ENCODE peak calls at places on chromosomes 5 and 9, in eight cellular contexts. One of them, this sample, is unnamed.

GRCh38 chr5:116423091-116423490 is 151.5 kb downstream of the SEMA6A start:
- DNase-seq in effector memory CD4-positive, alpha-beta T cell: no peak
- DNase-seq in tibial nerve: no peak
- DNase-seq in WERI-Rb-1: no peak
- DNase-seq in cardiac muscle cell: no peak
- DNase-seq in colonic mucosa: no peak
- DNase-seq in IMR-90: peak; percentile 2
- DNase-seq in CD8-positive, alpha-beta T cell: no peak
- DNase-seq in this sample: no peak

GRCh38 chr5:106376522-106376921 is 1294.2 kb downstream of the EFNA5 start:
- DNase-seq in cardiac muscle cell: no peak
- DNase-seq in colonic mucosa: no peak
- DNase-seq in CD8-positive, alpha-beta T cell: no peak
- DNase-seq in effector memory CD4-positive, alpha-beta T cell: no peak
- DNase-seq in WERI-Rb-1: no peak
- DNase-seq in tibial nerve: no peak
- DNase-seq in IMR-90: peak; percentile 12
- DNase-seq in this sample: no peak

GRCh38 chr5:99105216-99105615 is 176.4 kb upstream of the CHD1 start:
- DNase-seq in WERI-Rb-1: no peak
- DNase-seq in effector memory CD4-positive, alpha-beta T cell: no peak
- DNase-seq in cardiac muscle cell: peak; percentile 19
- DNase-seq in tibial nerve: no peak
- DNase-seq in IMR-90: no peak
- DNase-seq in CD8-positive, alpha-beta T cell: no peak
- DNase-seq in colonic mucosa: no peak
- DNase-seq in this sample: no peak

GRCh38 chr5:155773680-155774079 is 553.3 kb upstream of the SGCD start:
- DNase-seq in CD8-positive, alpha-beta T cell: no peak
- DNase-seq in tibial nerve: no peak
- DNase-seq in cardiac muscle cell: no peak
- DNase-seq in IMR-90: no peak
- DNase-seq in WERI-Rb-1: no peak
- DNase-seq in colonic mucosa: no peak
- DNase-seq in effector memory CD4-positive, alpha-beta T cell: no peak
- DNase-seq in this sample: no peak

GRCh38 chr5:69404659-69405330 is 10.1 kb upstream of the MARVELD2 start:
- DNase-seq in cardiac muscle cell: no peak
- DNase-seq in effector memory CD4-positive, alpha-beta T cell: no peak
- DNase-seq in IMR-90: no peak
- DNase-seq in WERI-Rb-1: no peak
- DNase-seq in tibial nerve: no peak
- DNase-seq in colonic mucosa: no peak
- DNase-seq in CD8-positive, alpha-beta T cell: no peak
- DNase-seq in this sample: no peak

GRCh38 chr9:14179449-14179848 is 134.5 kb downstream of the NFIB start:
- DNase-seq in CD8-positive, alpha-beta T cell: no peak
- DNase-seq in effector memory CD4-positive, alpha-beta T cell: no peak
- DNase-seq in WERI-Rb-1: no peak
- DNase-seq in IMR-90: no peak
- DNase-seq in tibial nerve: no peak
- DNase-seq in colonic mucosa: peak; percentile 56
- DNase-seq in cardiac muscle cell: no peak
- DNase-seq in this sample: peak; percentile 20

GRCh38 chr5:5483880-5484595 is 61.6 kb downstream of the ICE1 start:
- DNase-seq in effector memory CD4-positive, alpha-beta T cell: no peak
- DNase-seq in IMR-90: peak; percentile 52
- DNase-seq in colonic mucosa: no peak
- DNase-seq in cardiac muscle cell: no peak
- DNase-seq in tibial nerve: no peak
- DNase-seq in WERI-Rb-1: no peak
- DNase-seq in CD8-positive, alpha-beta T cell: no peak
- DNase-seq in this sample: no peak

GRCh38 chr9:131394464-131395026 is 659 bp downstream of the PRRC2B start:
- DNase-seq in tibial nerve: no peak
- DNase-seq in cardiac muscle cell: peak; percentile 60
- DNase-seq in effector memory CD4-positive, alpha-beta T cell: peak; percentile 24
- DNase-seq in IMR-90: no peak
- DNase-seq in colonic mucosa: peak; percentile 42
- DNase-seq in WERI-Rb-1: peak; percentile 43
- DNase-seq in CD8-positive, alpha-beta T cell: peak; percentile 41
- DNase-seq in this sample: peak; percentile 57

GRCh38 chr9:83473488-83473971 is 64.7 kb downstream of the FRMD3 start:
- DNase-seq in tibial nerve: no peak
- DNase-seq in colonic mucosa: peak; percentile 44
- DNase-seq in cardiac muscle cell: no peak
- DNase-seq in IMR-90: no peak
- DNase-seq in effector memory CD4-positive, alpha-beta T cell: no peak
- DNase-seq in WERI-Rb-1: no peak
- DNase-seq in CD8-positive, alpha-beta T cell: no peak
- DNase-seq in this sample: no peak

GRCh38 chr9:113624721-113625120 is 161.2 kb downstream of the RGS3 start:
- DNase-seq in cardiac muscle cell: no peak
- DNase-seq in colonic mucosa: no peak
- DNase-seq in effector memory CD4-positive, alpha-beta T cell: no peak
- DNase-seq in CD8-positive, alpha-beta T cell: no peak
- DNase-seq in tibial nerve: no peak
- DNase-seq in IMR-90: peak; percentile 50
- DNase-seq in WERI-Rb-1: no peak
- DNase-seq in this sample: no peak

GRCh38 chr5:43019615-43020293 is 20.4 kb downstream of the ANXA2R start:
- DNase-seq in colonic mucosa: peak; percentile 79
- DNase-seq in tibial nerve: no peak
- DNase-seq in CD8-positive, alpha-beta T cell: peak; percentile 77
- DNase-seq in cardiac muscle cell: peak; percentile 71
- DNase-seq in WERI-Rb-1: peak; percentile 77
- DNase-seq in IMR-90: peak; percentile 91
- DNase-seq in effector memory CD4-positive, alpha-beta T cell: peak; percentile 77
- DNase-seq in this sample: peak; percentile 85

GRCh38 chr9:119453490-119453911 is 84.3 kb upstream of the BRINP1 start:
- DNase-seq in IMR-90: no peak
- DNase-seq in tibial nerve: no peak
- DNase-seq in effector memory CD4-positive, alpha-beta T cell: no peak
- DNase-seq in CD8-positive, alpha-beta T cell: no peak
- DNase-seq in WERI-Rb-1: no peak
- DNase-seq in cardiac muscle cell: no peak
- DNase-seq in colonic mucosa: no peak
- DNase-seq in this sample: no peak

GRCh38 chr5:88952996-88953643 is 70.1 kb upstream of the MEF2C start:
- DNase-seq in IMR-90: no peak
- DNase-seq in WERI-Rb-1: no peak
- DNase-seq in colonic mucosa: no peak
- DNase-seq in cardiac muscle cell: no peak
- DNase-seq in tibial nerve: no peak
- DNase-seq in effector memory CD4-positive, alpha-beta T cell: no peak
- DNase-seq in CD8-positive, alpha-beta T cell: no peak
- DNase-seq in this sample: no peak

GRCh38 chr5:114358329-114358728 is 3.5 kb upstream of the KCNN2 start:
- DNase-seq in WERI-Rb-1: no peak
- DNase-seq in colonic mucosa: no peak
- DNase-seq in effector memory CD4-positive, alpha-beta T cell: no peak
- DNase-seq in IMR-90: peak; percentile 24
- DNase-seq in tibial nerve: no peak
- DNase-seq in cardiac muscle cell: no peak
- DNase-seq in CD8-positive, alpha-beta T cell: no peak
- DNase-seq in this sample: no peak

GRCh38 chr9:137116728-137117127 is 2.2 kb upstream of the DPP7 start:
- DNase-seq in CD8-positive, alpha-beta T cell: no peak
- DNase-seq in tibial nerve: no peak
- DNase-seq in effector memory CD4-positive, alpha-beta T cell: no peak
- DNase-seq in IMR-90: no peak
- DNase-seq in cardiac muscle cell: peak; percentile 64
- DNase-seq in colonic mucosa: no peak
- DNase-seq in WERI-Rb-1: no peak
- DNase-seq in this sample: no peak

GRCh38 chr9:114880276-114880891 is 50.0 kb downstream of the TNFSF8 start:
- DNase-seq in cardiac muscle cell: no peak
- DNase-seq in effector memory CD4-positive, alpha-beta T cell: no peak
- DNase-seq in colonic mucosa: no peak
- DNase-seq in WERI-Rb-1: no peak
- DNase-seq in IMR-90: peak; percentile 45
- DNase-seq in tibial nerve: no peak
- DNase-seq in CD8-positive, alpha-beta T cell: no peak
- DNase-seq in this sample: no peak

GRCh38 chr9:126049896-126050604 is 276.6 kb upstream of the MVB12B start:
- DNase-seq in colonic mucosa: no peak
- DNase-seq in cardiac muscle cell: no peak
- DNase-seq in effector memory CD4-positive, alpha-beta T cell: no peak
- DNase-seq in IMR-90: no peak
- DNase-seq in CD8-positive, alpha-beta T cell: no peak
- DNase-seq in WERI-Rb-1: no peak
- DNase-seq in tibial nerve: no peak
- DNase-seq in this sample: no peak

GRCh38 chr9:114004221-114004716 is 73.8 kb downstream of the AMBP start:
- DNase-seq in CD8-positive, alpha-beta T cell: no peak
- DNase-seq in colonic mucosa: peak; percentile 25
- DNase-seq in effector memory CD4-positive, alpha-beta T cell: no peak
- DNase-seq in tibial nerve: no peak
- DNase-seq in cardiac muscle cell: peak; percentile 68
- DNase-seq in IMR-90: no peak
- DNase-seq in WERI-Rb-1: peak; percentile 6
- DNase-seq in this sample: no peak

GRCh38 chr9:116435706-116436105 is 251.4 kb upstream of the TRIM32 start:
- DNase-seq in tibial nerve: no peak
- DNase-seq in WERI-Rb-1: no peak
- DNase-seq in CD8-positive, alpha-beta T cell: no peak
- DNase-seq in effector memory CD4-positive, alpha-beta T cell: no peak
- DNase-seq in colonic mucosa: no peak
- DNase-seq in IMR-90: no peak
- DNase-seq in cardiac muscle cell: no peak
- DNase-seq in this sample: no peak

DNA sequence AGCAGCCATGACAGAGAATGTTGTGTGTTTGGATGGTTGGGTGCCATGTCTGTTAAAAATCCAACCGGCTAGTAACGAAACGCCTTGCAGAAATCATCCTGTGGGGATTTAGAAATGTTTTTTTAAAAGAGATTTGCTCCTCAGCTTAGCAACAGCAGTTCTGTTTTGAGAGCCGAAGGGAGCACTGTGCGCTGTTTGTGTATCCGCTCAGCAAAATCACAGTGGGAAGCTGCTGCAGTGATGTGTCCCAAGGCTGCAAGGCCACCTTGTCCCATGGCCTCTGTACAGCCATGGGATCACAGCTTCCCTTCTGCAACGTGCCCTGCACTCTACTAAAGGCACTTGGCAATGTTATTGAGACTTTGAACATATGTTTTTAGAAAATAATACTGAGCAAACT is 40.9 kb downstream of the TRIO start:
- DNase-seq in CD8-positive, alpha-beta T cell: no peak
- DNase-seq in colonic mucosa: no peak
- DNase-seq in WERI-Rb-1: no peak
- DNase-seq in effector memory CD4-positive, alpha-beta T cell: no peak
- DNase-seq in cardiac muscle cell: no peak
- DNase-seq in IMR-90: no peak
- DNase-seq in tibial nerve: no peak
- DNase-seq in this sample: no peak
- H3K27ac ChIP-seq in CD8-positive, alpha-beta T cell: no peak overlapping the region
- H3K27ac ChIP-seq in colonic mucosa: peak overlapping the region; percentile 13
- H3K27ac ChIP-seq in WERI-Rb-1: no peak overlapping the region
- H3K27ac ChIP-seq in effector memory CD4-positive, alpha-beta T cell: no peak overlapping the region
- H3K27ac ChIP-seq in cardiac muscle cell: no peak overlapping the region
- H3K27ac ChIP-seq in IMR-90: peak overlapping the region; percentile 96
- H3K27ac ChIP-seq in tibial nerve: peak overlapping the region; percentile 2
- H3K27ac ChIP-seq in this sample: peak overlapping the region; percentile 85

GRCh38 chr9:132610661-132611060 is 28.3 kb downstream of the BARHL1 start:
- DNase-seq in WERI-Rb-1: no peak
- DNase-seq in CD8-positive, alpha-beta T cell: no peak
- DNase-seq in cardiac muscle cell: no peak
- DNase-seq in IMR-90: no peak
- DNase-seq in colonic mucosa: no peak
- DNase-seq in tibial nerve: no peak
- DNase-seq in effector memory CD4-positive, alpha-beta T cell: no peak
- DNase-seq in this sample: no peak

GRCh38 chr9:132616725-132617124 is 34.3 kb downstream of the BARHL1 start:
- DNase-seq in colonic mucosa: no peak
- DNase-seq in CD8-positive, alpha-beta T cell: no peak
- DNase-seq in tibial nerve: no peak
- DNase-seq in cardiac muscle cell: no peak
- DNase-seq in effector memory CD4-positive, alpha-beta T cell: no peak
- DNase-seq in WERI-Rb-1: no peak
- DNase-seq in IMR-90: no peak
- DNase-seq in this sample: no peak

GRCh38 chr9:132615822-132616221 is 33.4 kb downstream of the BARHL1 start:
- DNase-seq in effector memory CD4-positive, alpha-beta T cell: no peak
- DNase-seq in tibial nerve: no peak
- DNase-seq in cardiac muscle cell: no peak
- DNase-seq in CD8-positive, alpha-beta T cell: no peak
- DNase-seq in WERI-Rb-1: no peak
- DNase-seq in IMR-90: no peak
- DNase-seq in colonic mucosa: no peak
- DNase-seq in this sample: no peak

GRCh38 chr9:132609829-132610228 is 27.4 kb downstream of the BARHL1 start:
- DNase-seq in CD8-positive, alpha-beta T cell: no peak
- DNase-seq in colonic mucosa: no peak
- DNase-seq in IMR-90: peak; percentile 96
- DNase-seq in cardiac muscle cell: no peak
- DNase-seq in WERI-Rb-1: no peak
- DNase-seq in effector memory CD4-positive, alpha-beta T cell: no peak
- DNase-seq in tibial nerve: no peak
- DNase-seq in this sample: no peak

GRCh38 chr9:132614324-132614723 is 31.9 kb downstream of the BARHL1 start:
- DNase-seq in WERI-Rb-1: no peak
- DNase-seq in colonic mucosa: no peak
- DNase-seq in CD8-positive, alpha-beta T cell: no peak
- DNase-seq in tibial nerve: no peak
- DNase-seq in IMR-90: no peak
- DNase-seq in cardiac muscle cell: no peak
- DNase-seq in effector memory CD4-positive, alpha-beta T cell: no peak
- DNase-seq in this sample: no peak
- H3K36me3 ChIP-seq in WERI-Rb-1: peaks cover 39% of the 10 kb centered on the region
- H3K36me3 ChIP-seq in colonic mucosa: no peaks in the 10 kb centered on the region
- H3K36me3 ChIP-seq in CD8-positive, alpha-beta T cell: peaks cover 42% of the 10 kb centered on the region
- H3K36me3 ChIP-seq in tibial nerve: peaks cover 100% of the 10 kb centered on the region
- H3K36me3 ChIP-seq in IMR-90: peaks cover 31% of the 10 kb centered on the region
- H3K36me3 ChIP-seq in cardiac muscle cell: peaks cover 29% of the 10 kb centered on the region
- H3K36me3 ChIP-seq in effector memory CD4-positive, alpha-beta T cell: peaks cover 84% of the 10 kb centered on the region
- H3K36me3 ChIP-seq in this sample: no peaks in the 10 kb centered on the region

DNA sequence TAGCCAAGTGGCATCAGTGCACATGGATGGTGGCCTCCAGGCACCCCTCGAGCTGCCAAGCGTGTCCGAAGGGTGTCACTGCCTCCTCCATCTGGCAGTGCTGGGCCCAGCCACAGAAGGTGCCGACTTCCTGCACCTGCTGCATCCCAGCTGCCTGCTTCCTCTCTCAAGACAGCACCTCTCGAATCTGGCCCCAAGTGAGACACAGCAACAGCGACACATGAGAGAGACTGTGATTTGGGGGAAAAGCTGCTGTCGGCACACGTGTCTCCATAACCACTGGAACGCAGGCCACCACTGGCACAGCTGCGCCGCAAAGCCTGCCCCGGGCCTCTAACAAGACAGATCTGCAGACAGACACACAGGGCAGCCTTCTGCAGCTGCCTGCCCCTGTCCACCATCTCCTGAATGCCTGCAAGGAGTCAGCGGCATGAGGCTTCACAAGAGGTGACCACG is 8.8 kb downstream of the CLPTM1L start:
- DNase-seq in colonic mucosa: no peak
- DNase-seq in IMR-90: no peak
- DNase-seq in CD8-positive, alpha-beta T cell: no peak
- DNase-seq in tibial nerve: no peak
- DNase-seq in WERI-Rb-1: no peak
- DNase-seq in cardiac muscle cell: no peak
- DNase-seq in effector memory CD4-positive, alpha-beta T cell: no peak
- DNase-seq in this sample: no peak
- H3K27ac ChIP-seq in colonic mucosa: no peak overlapping the region
- H3K27ac ChIP-seq in IMR-90: no peak overlapping the region
- H3K27ac ChIP-seq in CD8-positive, alpha-beta T cell: no peak overlapping the region
- H3K27ac ChIP-seq in tibial nerve: no peak overlapping the region
- H3K27ac ChIP-seq in WERI-Rb-1: peak overlapping the region; percentile 10
- H3K27ac ChIP-seq in cardiac muscle cell: no peak overlapping the region
- H3K27ac ChIP-seq in effector memory CD4-positive, alpha-beta T cell: no peak overlapping the region
- H3K27ac ChIP-seq in this sample: no peak overlapping the region

GRCh38 chr9:92974161-92974661 is 26.9 kb downstream of the FGD3 start:
- DNase-seq in effector memory CD4-positive, alpha-beta T cell: no peak
- DNase-seq in cardiac muscle cell: no peak
- DNase-seq in tibial nerve: no peak
- DNase-seq in IMR-90: no peak
- DNase-seq in CD8-positive, alpha-beta T cell: no peak
- DNase-seq in WERI-Rb-1: no peak
- DNase-seq in colonic mucosa: no peak
- DNase-seq in this sample: no peak
- H3K36me3 ChIP-seq in effector memory CD4-positive, alpha-beta T cell: peaks cover 45% of the 10 kb centered on the region
- H3K36me3 ChIP-seq in cardiac muscle cell: no peaks in the 10 kb centered on the region
- H3K36me3 ChIP-seq in tibial nerve: no peaks in the 10 kb centered on the region
- H3K36me3 ChIP-seq in IMR-90: no peaks in the 10 kb centered on the region
- H3K36me3 ChIP-seq in CD8-positive, alpha-beta T cell: peaks cover 28% of the 10 kb centered on the region
- H3K36me3 ChIP-seq in WERI-Rb-1: no peaks in the 10 kb centered on the region
- H3K36me3 ChIP-seq in colonic mucosa: no peaks in the 10 kb centered on the region
- H3K36me3 ChIP-seq in this sample: no peaks in the 10 kb centered on the region